ENCODE peak calls at places on chromosomes 11 and 22, in four cellular contexts. I is AG10803; L is effector memory CD4-positive, alpha-beta T cell; K is A172. W is an unnamed sample.

GRCh38 chr11:119975561-119976152 is 162.3 kb downstream of the TRIM29 start:
- DNase-seq in K (no peak), L (no peak), I (no peak), W (no peak)

GRCh38 chr22:41092847-41093371 is 517 bp downstream of the EP300 start:
- DNase-seq in I (peak; percentile 23), L (peak; percentile 12), K (peak; percentile 1), W (no peak)

GRCh38 chr22:45775569-45776312 is 104.1 kb downstream of the ATXN10 start:
- DNase-seq in L (no peak), I (no peak), K (no peak), W (no peak)

GRCh38 chr11:65323813-65324212 is 9.1 kb downstream of the CDC42EP2 start:
- DNase-seq in I (no peak), L (no peak), K (no peak), W (no peak)

GRCh38 chr11:3049430-3050243 is 7.6 kb downstream of the CARS1 start:
- DNase-seq in L (peak; percentile 74), I (peak; percentile 96), K (peak; percentile 97), W (peak; percentile 70)

GRCh38 chr11:63763506-63764200 is 4.9 kb downstream of the ZFTA start:
- DNase-seq in K (no peak), L (no peak), I (no peak), W (no peak)

GRCh38 chr11:130599073-130599654 is 150.7 kb downstream of the ADAMTS15 start:
- DNase-seq in K (no peak), L (no peak), I (peak; percentile 48), W (no peak)

GRCh38 chr11:43632171-43632570 is 48.4 kb upstream of the HSD17B12 start:
- DNase-seq in K (peak; percentile 54), I (peak; percentile 23), L (no peak), W (no peak)

GRCh38 chr22:18994780-18995711 is 59.0 kb upstream of the PRODH start:
- DNase-seq in I (no peak), K (no peak), L (no peak), W (no peak)

W was measured in T-helper 17 cell.